ENCODE peak calls at places on chromosome 13, in five cellular contexts. One of them, this sample, is unnamed.

GRCh38 chr13:20348645-20349408 is 116.7 kb upstream of the GJB6 start:
- DNase-seq in IMR-90: no peak
- DNase-seq in H9: no peak
- DNase-seq in mesendoderm: no peak
- DNase-seq in H1: no peak
- DNase-seq in this sample: no peak

GRCh38 chr13:48817166-48817802 is 158.4 kb upstream of the FNDC3A start:
- DNase-seq in IMR-90: no peak
- DNase-seq in H9: no peak
- DNase-seq in mesendoderm: no peak
- DNase-seq in H1: no peak
- DNase-seq in this sample: no peak

GRCh38 chr13:53191091-53191490 is 162.5 kb downstream of the OLFM4 start:
- DNase-seq in IMR-90: peak; percentile 11
- DNase-seq in H9: peak; percentile 59
- DNase-seq in mesendoderm: peak; percentile 100
- DNase-seq in H1: peak; percentile 51
- DNase-seq in this sample: peak; percentile 75

GRCh38 chr13:20387006-20387405 is 138.7 kb downstream of the CRYL1 start:
- DNase-seq in IMR-90: no peak
- DNase-seq in H9: no peak
- DNase-seq in mesendoderm: no peak
- DNase-seq in H1: no peak
- DNase-seq in this sample: no peak

GRCh38 chr13:48571121-48571901 is 38.4 kb upstream of the RCBTB2 start:
- DNase-seq in IMR-90: peak; percentile 81
- DNase-seq in H9: no peak
- DNase-seq in mesendoderm: no peak
- DNase-seq in H1: no peak
- DNase-seq in this sample: no peak

GRCh38 chr13:80338781-80339577 is 1.9 kb downstream of the SPRY2 start:
- DNase-seq in IMR-90: peak; percentile 88
- DNase-seq in H9: peak; percentile 68
- DNase-seq in mesendoderm: peak; percentile 86
- DNase-seq in H1: no peak
- DNase-seq in this sample: peak; percentile 82

GRCh38 chr13:35889560-35889959 is 241.6 kb downstream of the DCLK1 start:
- DNase-seq in IMR-90: no peak
- DNase-seq in H9: no peak
- DNase-seq in mesendoderm: no peak
- DNase-seq in H1: no peak
- DNase-seq in this sample: no peak

GRCh38 chr13:112693831-112694497 is 4.1 kb downstream of the ATP11A start:
- DNase-seq in IMR-90: peak; percentile 90
- DNase-seq in H9: peak; percentile 31
- DNase-seq in mesendoderm: no peak
- DNase-seq in H1: no peak
- DNase-seq in this sample: no peak

GRCh38 chr13:84962141-84962750 is 837.0 kb downstream of the SLITRK6 start:
- DNase-seq in IMR-90: no peak
- DNase-seq in H9: no peak
- DNase-seq in mesendoderm: no peak
- DNase-seq in H1: no peak
- DNase-seq in this sample: no peak

GRCh38 chr13:84959818-84960217 is 839.4 kb downstream of the SLITRK6 start:
- DNase-seq in IMR-90: no peak
- DNase-seq in H9: no peak
- DNase-seq in mesendoderm: no peak
- DNase-seq in H1: no peak
- DNase-seq in this sample: no peak

GRCh38 chr13:84962849-84963248 is 836.4 kb downstream of the SLITRK6 start:
- DNase-seq in IMR-90: no peak
- DNase-seq in H9: no peak
- DNase-seq in mesendoderm: no peak
- DNase-seq in H1: no peak
- DNase-seq in this sample: no peak

GRCh38 chr13:84961023-84961422 is 838.2 kb downstream of the SLITRK6 start:
- DNase-seq in IMR-90: no peak
- DNase-seq in H9: no peak
- DNase-seq in mesendoderm: no peak
- DNase-seq in H1: no peak
- DNase-seq in this sample: no peak
- H4K8ac ChIP-seq in IMR-90: no peak overlapping the region
- H4K8ac ChIP-seq in H9: no peak overlapping the region
- H4K8ac ChIP-seq in mesendoderm: no peak overlapping the region
- H4K8ac ChIP-seq in H1: no peak overlapping the region
- H4K8ac ChIP-seq in this sample: no peak overlapping the region

GRCh38 chr13:30933334-30933681 is 852 bp downstream of the TEX26 start:
- DNase-seq in IMR-90: no peak
- DNase-seq in H9: no peak
- DNase-seq in mesendoderm: no peak
- DNase-seq in H1: no peak
- DNase-seq in this sample: no peak

GRCh38 chr13:30936920-30937319 is 4.5 kb downstream of the TEX26 start:
- DNase-seq in IMR-90: no peak
- DNase-seq in H9: no peak
- DNase-seq in mesendoderm: no peak
- DNase-seq in H1: no peak
- DNase-seq in this sample: no peak

GRCh38 chr13:30932481-30933333 is at the start of gene TEX26:
- DNase-seq in IMR-90: no peak
- DNase-seq in H9: peak; percentile 88
- DNase-seq in mesendoderm: peak; percentile 90
- DNase-seq in H1: peak; percentile 46
- DNase-seq in this sample: peak; percentile 61

GRCh38 chr13:30934381-30934780 is 1.9 kb downstream of the TEX26 start:
- DNase-seq in IMR-90: peak; percentile 14
- DNase-seq in H9: peak; percentile 66
- DNase-seq in mesendoderm: peak; percentile 79
- DNase-seq in H1: no peak
- DNase-seq in this sample: no peak

GRCh38 chr13:30934803-30935202 is 2.3 kb downstream of the TEX26 start:
- DNase-seq in IMR-90: no peak
- DNase-seq in H9: no peak
- DNase-seq in mesendoderm: no peak
- DNase-seq in H1: no peak
- DNase-seq in this sample: no peak
- H4K8ac ChIP-seq in IMR-90: no peak overlapping the region
- H4K8ac ChIP-seq in H9: no peak overlapping the region
- H4K8ac ChIP-seq in mesendoderm: no peak overlapping the region
- H4K8ac ChIP-seq in H1: no peak overlapping the region
- H4K8ac ChIP-seq in this sample: no peak overlapping the region

GRCh38 chr13:32828711-32829110 is 187.5 kb upstream of the KL start:
- DNase-seq in IMR-90: no peak
- DNase-seq in H9: no peak
- DNase-seq in mesendoderm: no peak
- DNase-seq in H1: no peak
- DNase-seq in this sample: no peak

GRCh38 chr13:32825481-32825880 is 190.7 kb upstream of the KL start:
- DNase-seq in IMR-90: no peak
- DNase-seq in H9: no peak
- DNase-seq in mesendoderm: no peak
- DNase-seq in H1: no peak
- DNase-seq in this sample: no peak

GRCh38 chr13:32829269-32829668 is 187.0 kb upstream of the KL start:
- DNase-seq in IMR-90: no peak
- DNase-seq in H9: no peak
- DNase-seq in mesendoderm: no peak
- DNase-seq in H1: no peak
- DNase-seq in this sample: no peak

GRCh38 chr13:32830632-32831031 is 185.6 kb upstream of the KL start:
- DNase-seq in IMR-90: no peak
- DNase-seq in H9: no peak
- DNase-seq in mesendoderm: no peak
- DNase-seq in H1: no peak
- DNase-seq in this sample: no peak

GRCh38 chr13:32829676-32830091 is 186.5 kb upstream of the KL start:
- DNase-seq in IMR-90: peak; percentile 77
- DNase-seq in H9: peak; percentile 53
- DNase-seq in mesendoderm: peak; percentile 88
- DNase-seq in H1: peak; percentile 19
- DNase-seq in this sample: no peak
- H4K8ac ChIP-seq in IMR-90: no peak overlapping the region
- H4K8ac ChIP-seq in H9: no peak overlapping the region
- H4K8ac ChIP-seq in mesendoderm: no peak overlapping the region
- H4K8ac ChIP-seq in H1: peak overlapping the region; percentile 76
- H4K8ac ChIP-seq in this sample: no peak overlapping the region

DNA sequence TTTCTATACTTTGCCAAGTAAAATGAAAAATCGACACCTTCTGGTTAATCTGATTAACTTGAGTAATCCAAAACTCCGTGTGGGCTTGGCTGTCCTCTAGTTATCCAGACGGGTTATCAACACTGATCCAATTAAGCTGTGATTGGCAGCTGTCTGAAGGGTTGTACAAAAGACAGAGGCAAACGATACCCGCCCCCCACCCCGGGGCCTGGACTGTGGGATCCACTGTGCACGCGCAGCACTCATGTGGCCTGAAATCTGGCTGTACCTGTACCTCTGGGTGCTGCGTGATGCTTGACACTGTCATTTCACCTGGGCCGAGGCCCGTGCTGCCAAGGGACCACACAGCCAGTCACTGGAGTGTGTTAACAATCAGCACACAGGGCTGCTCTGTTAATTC is 53.5 kb downstream of the COL4A2 start:
- DNase-seq in IMR-90: no peak
- DNase-seq in H9: no peak
- DNase-seq in mesendoderm: no peak
- DNase-seq in H1: no peak
- DNase-seq in this sample: no peak
- H4K8ac ChIP-seq in IMR-90: peak overlapping the region; percentile 55
- H4K8ac ChIP-seq in H9: no peak overlapping the region
- H4K8ac ChIP-seq in mesendoderm: no peak overlapping the region
- H4K8ac ChIP-seq in H1: no peak overlapping the region
- H4K8ac ChIP-seq in this sample: no peak overlapping the region

GRCh38 chr13:64643066-64643465 is 2587.1 kb downstream of the PCDH9 start:
- DNase-seq in IMR-90: no peak
- DNase-seq in H9: no peak
- DNase-seq in mesendoderm: peak; percentile 91
- DNase-seq in H1: no peak
- DNase-seq in this sample: no peak

DNA sequence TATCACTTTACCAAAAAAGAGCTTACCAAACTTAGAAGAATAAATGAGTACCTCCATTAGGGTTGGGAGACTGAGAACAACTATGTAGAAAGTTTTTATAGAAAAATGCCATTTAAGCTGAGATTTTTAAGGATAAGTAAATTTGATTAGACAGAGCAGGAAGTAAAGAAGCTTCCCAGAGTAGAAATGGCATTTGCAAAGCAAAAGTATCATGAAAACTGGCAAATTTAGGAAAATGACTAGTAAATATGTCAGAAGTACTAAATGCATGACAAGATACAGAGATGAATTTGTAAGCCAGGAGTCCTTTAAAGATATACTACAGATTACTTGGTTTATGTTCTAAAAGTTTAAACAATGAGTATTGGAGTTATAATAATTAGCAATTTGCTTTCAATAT is 2581.8 kb downstream of the PCDH9 start:
- DNase-seq in IMR-90: no peak
- DNase-seq in H9: no peak
- DNase-seq in mesendoderm: no peak
- DNase-seq in H1: no peak
- DNase-seq in this sample: no peak
- H4K8ac ChIP-seq in IMR-90: no peak overlapping the region
- H4K8ac ChIP-seq in H9: no peak overlapping the region
- H4K8ac ChIP-seq in mesendoderm: no peak overlapping the region
- H4K8ac ChIP-seq in H1: no peak overlapping the region
- H4K8ac ChIP-seq in this sample: no peak overlapping the region

GRCh38 chr13:42392706-42393572 is 121.0 kb downstream of the AKAP11 start:
- DNase-seq in IMR-90: no peak
- DNase-seq in H9: no peak
- DNase-seq in mesendoderm: peak; percentile 9
- DNase-seq in H1: no peak
- DNase-seq in this sample: no peak
- H4K8ac ChIP-seq in IMR-90: no peak overlapping the region
- H4K8ac ChIP-seq in H9: no peak overlapping the region
- H4K8ac ChIP-seq in mesendoderm: no peak overlapping the region
- H4K8ac ChIP-seq in H1: no peak overlapping the region
- H4K8ac ChIP-seq in this sample: no peak overlapping the region

GRCh38 chr13:106917673-106918652 is 350.0 kb upstream of the ARGLU1 start:
- DNase-seq in IMR-90: peak; percentile 61
- DNase-seq in H9: peak; percentile 81
- DNase-seq in mesendoderm: peak; percentile 83
- DNase-seq in H1: peak; percentile 34
- DNase-seq in this sample: peak; percentile 81

GRCh38 chr13:106919093-106919492 is 351.2 kb upstream of the ARGLU1 start:
- DNase-seq in IMR-90: no peak
- DNase-seq in H9: no peak
- DNase-seq in mesendoderm: no peak
- DNase-seq in H1: no peak
- DNase-seq in this sample: no peak

GRCh38 chr13:106922384-106922783 is 354.4 kb upstream of the ARGLU1 start:
- DNase-seq in IMR-90: no peak
- DNase-seq in H9: no peak
- DNase-seq in mesendoderm: no peak
- DNase-seq in H1: no peak
- DNase-seq in this sample: no peak

GRCh38 chr13:106917024-106917491 is 349.1 kb upstream of the ARGLU1 start:
- DNase-seq in IMR-90: no peak
- DNase-seq in H9: peak; percentile 38
- DNase-seq in mesendoderm: no peak
- DNase-seq in H1: no peak
- DNase-seq in this sample: no peak

DNA sequence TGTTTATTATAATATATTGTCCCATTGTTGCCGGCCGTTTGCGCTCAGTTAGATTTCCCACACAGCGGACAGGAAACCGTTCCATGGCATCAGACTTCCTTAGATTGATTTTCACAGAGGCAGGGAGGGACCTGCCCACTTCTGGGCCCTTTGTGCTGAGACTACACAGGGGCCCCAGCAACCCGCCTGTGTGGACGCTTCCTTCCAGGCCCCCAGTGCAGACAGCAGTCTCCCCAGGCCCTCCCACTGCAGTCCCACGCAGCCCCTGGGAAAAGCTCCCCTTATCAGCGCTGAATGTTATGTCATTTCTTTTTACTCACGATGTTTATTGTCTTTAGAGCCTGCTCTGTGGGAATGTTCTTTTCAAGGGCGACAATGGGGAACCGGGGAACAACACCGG is 351.7 kb upstream of the ARGLU1 start:
- DNase-seq in IMR-90: no peak
- DNase-seq in H9: no peak
- DNase-seq in mesendoderm: no peak
- DNase-seq in H1: no peak
- DNase-seq in this sample: no peak
- H4K8ac ChIP-seq in IMR-90: no peak overlapping the region
- H4K8ac ChIP-seq in H9: no peak overlapping the region
- H4K8ac ChIP-seq in mesendoderm: no peak overlapping the region
- H4K8ac ChIP-seq in H1: no peak overlapping the region
- H4K8ac ChIP-seq in this sample: peak overlapping the region; percentile 30

This sample was measured in neuronal stem cell.